ENCODE peak calls at places on chromosomes 2 and 18, in eight cellular contexts. W is epithelial cell of esophagus; X is CD8-positive, alpha-beta T cell; S is coronary artery; A is dorsolateral prefrontal cortex; P is ovary; U is pancreas; F is left ventricle myocardium inferior. Y is an unnamed sample.

GRCh38 chr2:96241901-96242611 is 23.7 kb downstream of the TMEM127 start:
- DNase-seq in W (peak; percentile 59), X (peak; percentile 53), S (no peak), A (no peak), P (no peak), U (no peak), F (peak; percentile 38), Y (peak; percentile 55)

GRCh38 chr18:36333418-36333817 is 35.9 kb downstream of the FHOD3 start:
- DNase-seq in W (no peak), X (no peak), S (peak; percentile 29), A (no peak), P (no peak), U (no peak), F (no peak), Y (no peak)

GRCh38 chr2:194346189-194346588 is 1310.8 kb upstream of the SLC39A10 start:
- DNase-seq in W (no peak), X (no peak), S (no peak), A (no peak), P (no peak), U (no peak), F (no peak), Y (no peak)

GRCh38 chr2:6694555-6694954 is 171.2 kb downstream of the CMPK2 start:
- DNase-seq in W (no peak), X (no peak), S (no peak), A (no peak), P (no peak), U (no peak), F (peak; percentile 33), Y (peak; percentile 20)

GRCh38 chr2:131431336-131431735 is 44.6 kb upstream of the TUBA3D start:
- DNase-seq in W (no peak), X (no peak), S (no peak), A (no peak), P (no peak), U (no peak), F (no peak), Y (no peak)

GRCh38 chr2:65128297-65129190 is 1.4 kb downstream of the RAB1A start:
- DNase-seq in W (peak; percentile 59), X (no peak), S (no peak), A (no peak), P (no peak), U (peak; percentile 74), F (no peak), Y (no peak)

GRCh38 chr18:33440011-33440383 is 524 bp downstream of the CCDC178 start:
- DNase-seq in W (peak; percentile 44), X (no peak), S (peak; percentile 76), A (peak; percentile 59), P (peak; percentile 61), U (peak; percentile 11), F (peak; percentile 17), Y (no peak)

GRCh38 chr2:16142383-16143361 is 202.3 kb downstream of the MYCN start:
- DNase-seq in W (no peak), X (no peak), S (no peak), A (no peak), P (no peak), U (peak; percentile 62), F (no peak), Y (no peak)

GRCh38 chr2:44100351-44100750 is 68.3 kb upstream of the PPM1B start:
- DNase-seq in W (peak; percentile 13), X (no peak), S (peak; percentile 74), A (no peak), P (no peak), U (no peak), F (peak; percentile 25), Y (peak; percentile 74)

GRCh38 chr18:67710639-67711038 is 194.1 kb upstream of the DSEL start:
- DNase-seq in W (peak; percentile 37), X (no peak), S (no peak), A (no peak), P (no peak), U (no peak), F (no peak), Y (no peak)

GRCh38 chr2:112658820-112659667 is 13.3 kb downstream of the SLC20A1 start:
- DNase-seq in W (no peak), X (no peak), S (no peak), A (no peak), P (no peak), U (no peak), F (no peak), Y (no peak)

GRCh38 chr2:74877781-74878433 is 44.0 kb downstream of the HK2 start:
- DNase-seq in W (no peak), X (no peak), S (no peak), A (no peak), P (no peak), U (no peak), F (no peak), Y (no peak)

GRCh38 chr18:46482831-46483230 is 174.2 kb downstream of the LOXHD1 start:
- DNase-seq in W (no peak), X (no peak), S (no peak), A (no peak), P (no peak), U (no peak), F (no peak), Y (no peak)

GRCh38 chr18:33375829-33376228 is 64.7 kb downstream of the CCDC178 start:
- DNase-seq in W (no peak), X (no peak), S (no peak), A (no peak), P (no peak), U (no peak), F (no peak), Y (no peak)

GRCh38 chr2:15273452-15273851 is 287.7 kb downstream of the NBAS start:
- DNase-seq in W (no peak), X (no peak), S (no peak), A (no peak), P (no peak), U (no peak), F (no peak), Y (no peak)

GRCh38 chr2:235041918-235042575 is 90.2 kb downstream of the SH3BP4 start:
- DNase-seq in W (no peak), X (no peak), S (no peak), A (no peak), P (no peak), U (no peak), F (no peak), Y (no peak)

GRCh38 chr2:68342470-68342869 is 22.6 kb upstream of the PLEK start:
- DNase-seq in W (no peak), X (no peak), S (no peak), A (no peak), P (no peak), U (no peak), F (no peak), Y (no peak)

GRCh38 chr2:102224824-102225739 is 38.3 kb downstream of the IL1RL2 start:
- DNase-seq in W (peak; percentile 69), X (no peak), S (no peak), A (no peak), P (no peak), U (no peak), F (no peak), Y (no peak)

GRCh38 chr2:201414099-201415023 is 36.9 kb downstream of the TRAK2 start:
- DNase-seq in W (no peak), X (no peak), S (no peak), A (no peak), P (no peak), U (no peak), F (no peak), Y (no peak)

GRCh38 chr2:45763256-45763655 is 111.8 kb downstream of the PRKCE start:
- DNase-seq in W (no peak), X (no peak), S (no peak), A (no peak), P (no peak), U (no peak), F (no peak), Y (no peak)

DNA sequence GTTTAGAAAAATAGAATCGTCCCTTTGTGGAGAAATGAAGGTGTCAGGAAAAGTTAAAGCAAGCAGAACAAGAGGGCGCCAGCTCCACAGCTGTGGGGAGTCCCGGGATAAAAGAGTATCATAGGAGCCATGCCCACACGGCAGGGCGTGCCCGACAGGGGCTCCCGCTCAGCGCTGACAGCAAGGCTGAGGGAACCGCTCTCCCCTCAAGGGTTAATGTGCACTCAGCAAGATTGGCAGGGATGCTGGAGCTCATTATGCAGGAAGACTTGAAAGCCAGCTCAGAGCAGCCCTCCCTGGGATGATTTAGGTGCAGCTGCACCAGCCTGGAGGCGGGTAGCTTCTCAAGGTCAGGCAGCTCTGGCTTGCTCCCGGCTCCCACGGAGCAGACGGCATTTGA is 500.2 kb downstream of the EIPR1 start:
- DNase-seq in W (no peak), X (no peak), S (peak; percentile 54), A (no peak), P (no peak), U (no peak), F (no peak), Y (no peak)
- TF ChIP-seq CTCF in W (no peak), X (no peak), S (no peak), A (no peak), P (no peak), U (no peak), F (no peak), Y (no peak)

GRCh38 chr18:11518788-11519685 is 90.4 kb upstream of the SLC35G4 start:
- DNase-seq in W (peak; percentile 44), X (peak; percentile 17), S (no peak), A (peak; percentile 49), P (no peak), U (peak; percentile 13), F (no peak), Y (no peak)
- TF ChIP-seq CTCF in W (peak; percentile 60), X (no peak), S (peak; percentile 14), A (peak; percentile 60), P (no peak), U (peak; percentile 62), F (peak; percentile 70), Y (peak; percentile 54)

GRCh38 chr2:60885683-60886082 is 4.3 kb downstream of the REL start:
- DNase-seq in W (peak; percentile 30), X (no peak), S (no peak), A (no peak), P (no peak), U (no peak), F (no peak), Y (no peak)
- TF ChIP-seq CTCF in W (no peak), X (no peak), S (no peak), A (no peak), P (no peak), U (no peak), F (no peak), Y (no peak)

DNA sequence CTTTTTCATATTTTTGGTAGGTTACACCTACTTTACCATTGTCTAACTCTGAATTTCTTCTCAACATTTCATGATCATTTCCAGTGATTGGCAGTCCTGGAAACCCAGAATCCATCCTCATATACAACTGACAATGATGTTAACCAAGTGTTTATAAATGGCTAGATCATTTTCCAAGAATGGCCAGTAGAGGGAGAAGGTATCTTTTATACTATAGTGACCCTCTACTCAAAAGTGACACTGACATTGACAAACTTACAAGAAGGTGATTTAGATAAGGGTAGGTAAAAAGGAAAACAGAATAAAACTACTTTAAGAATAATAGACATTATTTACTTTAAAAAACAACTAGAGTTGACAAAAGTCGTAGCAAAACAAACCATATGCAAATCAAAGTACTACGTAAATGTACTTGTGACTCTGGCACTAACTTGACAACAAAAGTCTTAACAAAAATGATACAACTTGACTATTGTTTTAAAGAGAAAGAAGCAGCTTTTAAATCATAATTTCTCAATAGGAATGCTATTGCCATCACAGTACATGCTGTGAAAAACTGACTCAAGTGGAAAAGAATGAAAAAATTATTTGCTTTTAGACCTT is 76.5 kb upstream of the GRB14 start:
- DNase-seq in W (peak; percentile 28), X (no peak), S (no peak), A (no peak), P (no peak), U (no peak), F (no peak), Y (no peak)
- TF ChIP-seq CTCF in W (peak; percentile 51), X (no peak), S (peak; percentile 33), A (peak; percentile 46), P (no peak), U (peak; percentile 44), F (peak; percentile 65), Y (peak; percentile 67)

Y was measured in heart left ventricle.